ENCODE peak calls at places on chromosomes 7 and 10, in eight cellular contexts. K is vagina, B is fibroblast of mammary gland, M is upper lobe of right lung, Y is AG10803, E is neural crest cell, S is mucosa of descending colon, C is H1. G is an unnamed sample.

GRCh38 chr7:86190347-86190746 is 453.4 kb upstream of the GRM3 start:
- DNase-seq in K (no peak), B (no peak), M (no peak), Y (no peak), E (no peak), S (no peak), C (no peak), G (no peak)

GRCh38 chr7:128027485-128027980 is 3.7 kb downstream of the LRRC4 start:
- DNase-seq in K (no peak), B (no peak), M (no peak), Y (no peak), E (no peak), S (peak), C (no peak), G (no peak)

GRCh38 chr7:73701357-73701995 is 18.0 kb downstream of the STX1A start:
- DNase-seq in K (no peak), B (peak), M (no peak), Y (peak), E (peak), S (peak), C (peak), G (peak)

GRCh38 chr10:80165173-80165572 is 32.6 kb downstream of the PLAC9 start:
- DNase-seq in K (no peak), B (peak), M (peak), Y (no peak), E (no peak), S (no peak), C (no peak), G (no peak)

GRCh38 chr10:129085821-129086220 is 381.2 kb upstream of the MGMT start:
- DNase-seq in K (no peak), B (peak), M (no peak), Y (no peak), E (no peak), S (no peak), C (no peak), G (no peak)

GRCh38 chr10:46226232-46226631 is 60.6 kb upstream of the ANTXRL start:
- DNase-seq in K (peak), B (no peak), M (peak), Y (no peak), E (no peak), S (peak), C (peak), G (peak)

GRCh38 chr7:153324094-153324493 is 564.5 kb downstream of the ACTR3B start:
- DNase-seq in K (no peak), B (no peak), M (no peak), Y (no peak), E (no peak), S (no peak), C (no peak), G (no peak)

GRCh38 chr10:77926566-77927342 is at the start of gene DLG5:
- DNase-seq in K (no peak), B (peak), M (peak), Y (peak), E (peak), S (peak), C (peak), G (peak)

GRCh38 chr10:77946084-77946483 is 19.5 kb upstream of the DLG5 start:
- DNase-seq in K (no peak), B (no peak), M (no peak), Y (peak), E (no peak), S (no peak), C (no peak), G (no peak)

GRCh38 chr10:74823791-74824183 is 2.6 kb upstream of the KAT6B start:
- DNase-seq in K (no peak), B (no peak), M (no peak), Y (no peak), E (no peak), S (no peak), C (no peak), G (no peak)

GRCh38 chr10:48450233-48450810 is 143.8 kb downstream of the MAPK8 start:
- DNase-seq in K (no peak), B (no peak), M (peak), Y (no peak), E (no peak), S (no peak), C (peak), G (no peak)

GRCh38 chr7:100612730-100613446 is 548 bp downstream of the MOSPD3 start:
- DNase-seq in K (no peak), B (no peak), M (peak), Y (no peak), E (no peak), S (no peak), C (peak), G (peak)
- TF ChIP-seq CTCF in K (no peak), B (peak), M (no peak), Y (no peak), E (peak), S (no peak), C (peak), G (no peak)

GRCh38 chr10:33066558-33067236 is 108.7 kb upstream of the ITGB1 start:
- DNase-seq in K (no peak), B (peak), M (no peak), Y (peak), E (no peak), S (no peak), C (no peak), G (peak)
- TF ChIP-seq CTCF in K (no peak), B (no peak), M (no peak), Y (peak), E (no peak), S (no peak), C (peak), G (no peak)

DNA sequence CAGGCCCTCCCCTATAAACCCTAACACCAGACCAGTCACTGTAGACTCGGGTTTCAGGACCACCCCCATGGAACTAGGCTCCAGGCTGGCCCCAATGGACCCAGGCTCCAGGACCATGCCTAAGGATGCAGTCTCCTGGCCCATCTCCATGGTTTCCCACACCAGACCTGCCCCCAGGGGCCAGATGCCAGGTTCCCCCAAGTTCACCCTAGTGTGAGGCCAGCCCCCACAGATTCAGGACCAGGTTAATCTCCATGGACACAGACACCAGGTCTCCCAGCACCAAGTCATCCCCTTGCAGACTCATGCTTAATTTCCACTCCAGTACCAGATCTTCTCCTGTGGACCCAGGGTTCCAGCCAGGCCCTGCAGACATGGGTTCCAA is 103.8 kb upstream of the LANCL2 start:
- DNase-seq in K (peak), B (no peak), M (no peak), Y (no peak), E (no peak), S (no peak), C (peak), G (no peak)
- TF ChIP-seq CTCF in K (no peak), B (no peak), M (no peak), Y (no peak), E (no peak), S (no peak), C (no peak), G (no peak)

GRCh38 chr7:100604078-100604975 is 2.2 kb downstream of the PCOLCE start:
- DNase-seq in K (no peak), B (peak), M (peak), Y (peak), E (peak), S (peak), C (peak), G (peak)
- TF ChIP-seq CTCF in K (no peak), B (peak), M (peak), Y (peak), E (peak), S (peak), C (peak), G (peak)

GRCh38 chr7:108118959-108119358 is 11.2 kb downstream of the LAMB4 start:
- DNase-seq in K (no peak), B (no peak), M (no peak), Y (no peak), E (no peak), S (no peak), C (no peak), G (no peak)
- TF ChIP-seq CTCF in K (no peak), B (peak), M (no peak), Y (no peak), E (peak), S (no peak), C (peak), G (no peak)

GRCh38 chr7:75739796-75740672 is 1.3 kb upstream of the HIP1 start:
- DNase-seq in K (no peak), B (peak), M (no peak), Y (no peak), E (no peak), S (peak), C (no peak), G (no peak)
- TF ChIP-seq CTCF in K (no peak), B (no peak), M (no peak), Y (no peak), E (no peak), S (no peak), C (no peak), G (no peak)